ENCODE peak calls at places on chromosome 9, in four cellular contexts. O is endodermal cell; L is substantia nigra; S is activated CD4-positive, alpha-beta T cell treated with anti-CD3 and anti-CD28 coated beads, Interleukin-2, amount 50 U/mL, for 24 hours. C is an unnamed sample.

GRCh38 chr9:88947581-88948573 is 43.4 kb upstream of the S1PR3 start:
- DNase-seq in O (no peak), L (no peak), S (no peak), C (no peak)

GRCh38 chr9:109478204-109478563 is 19.9 kb downstream of the PTPN3 start:
- DNase-seq in S (no peak), O (no peak), L (no peak), C (no peak)

GRCh38 chr9:71812385-71812784 is 44.1 kb upstream of the CEMIP2 start:
- DNase-seq in S (no peak), O (no peak), L (peak), C (peak)

GRCh38 chr9:138076650-138077009 is 199.0 kb downstream of the CACNA1B start:
- DNase-seq in O (peak), L (no peak), S (no peak), C (no peak)

GRCh38 chr9:95382433-95382832 is 64.9 kb upstream of the FANCC start:
- DNase-seq in S (no peak), L (no peak), O (no peak), C (no peak)

GRCh38 chr9:23542927-23543326 is 283.1 kb downstream of the ELAVL2 start:
- DNase-seq in S (no peak), L (no peak), O (no peak), C (no peak)

GRCh38 chr9:37029304-37029775 is 4.7 kb downstream of the PAX5 start:
- DNase-seq in S (no peak), O (peak), L (no peak), C (no peak)

GRCh38 chr9:110429453-110429852 is 91.8 kb upstream of the TXNDC8 start:
- DNase-seq in O (no peak), S (no peak), L (no peak), C (no peak)

GRCh38 chr9:112572416-112572815 is 85.8 kb downstream of the KIAA1958 start:
- DNase-seq in L (no peak), O (no peak), S (no peak), C (no peak)

GRCh38 chr9:126620478-126620877 is 6.8 kb downstream of the LMX1B start:
- DNase-seq in S (no peak), O (no peak), L (no peak), C (no peak)

GRCh38 chr9:91154686-91155085 is 207.0 kb downstream of the AUH start:
- DNase-seq in O (no peak), L (no peak), S (no peak), C (no peak)

GRCh38 chr9:100196215-100196614 is 97.2 kb downstream of the INVS start:
- DNase-seq in S (no peak), L (no peak), O (no peak), C (no peak)

GRCh38 chr9:126694206-126695081 is 80.7 kb downstream of the LMX1B start:
- DNase-seq in L (no peak), O (peak), S (no peak), C (no peak)

GRCh38 chr9:84575705-84576104 is 93.8 kb upstream of the NTRK2 start:
- DNase-seq in L (no peak), O (no peak), S (no peak), C (no peak)

GRCh38 chr9:113590991-113591898 is 127.7 kb downstream of the RGS3 start:
- DNase-seq in L (peak), S (peak), O (peak), C (peak)

GRCh38 chr9:28970241-28970654 is 1397.0 kb upstream of the C9orf72 start:
- DNase-seq in S (no peak), O (peak), L (no peak), C (no peak)

GRCh38 chr9:34716711-34717110 is 6.8 kb upstream of the CCL21 start:
- DNase-seq in O (peak), L (no peak), S (no peak), C (no peak)

GRCh38 chr9:71858812-71859211 is 52.2 kb downstream of the ABHD17B start:
- DNase-seq in O (no peak), L (no peak), S (peak), C (no peak)

GRCh38 chr9:70324963-70325362 is 66.2 kb downstream of the SMC5 start:
- DNase-seq in L (no peak), S (no peak), O (no peak), C (no peak)

GRCh38 chr9:125511780-125512179 is 195.2 kb downstream of the MAPKAP1 start:
- DNase-seq in O (no peak), S (no peak), L (no peak), C (no peak)

GRCh38 chr9:123268240-123268949 is at the start of gene STRBP:
- DNase-seq in O (peak), L (peak), S (peak), C (peak)

GRCh38 chr9:16092142-16092541 is 539.3 kb downstream of the CCDC171 start:
- DNase-seq in O (peak), L (no peak), S (no peak), C (no peak)

C was measured in right atrium auricular region.